ENCODE peak calls at places on chromosomes 2 and 18, in seven cellular contexts. C, W, J, V, E, H and K are unnamed samples.

GRCh38 chr2:20164061-20164733 is 60.7 kb downstream of the SDC1 start:
- DNase-seq in E (peak), C (no peak), W (no peak), J (peak), H (no peak), V (no peak), K (no peak)

GRCh38 chr2:234500394-234501006 is 3.6 kb upstream of the ARL4C start:
- DNase-seq in E (no peak), W (peak), J (peak), C (peak), V (peak), H (peak), K (no peak)

GRCh38 chr18:56627991-56628390 is 10.4 kb downstream of the TXNL1 start:
- DNase-seq in J (no peak), H (no peak), E (no peak), W (no peak), V (no peak), C (no peak), K (no peak)

GRCh38 chr18:56984731-56985130 is 162.2 kb upstream of the BOD1L2 start:
- DNase-seq in E (no peak), V (no peak), H (no peak), W (no peak), J (no peak), C (no peak), K (no peak)

GRCh38 chr18:2894841-2895370 is 48.1 kb downstream of the EMILIN2 start:
- DNase-seq in V (no peak), J (no peak), H (no peak), W (no peak), C (no peak), E (no peak), K (no peak)

GRCh38 chr2:19764998-19765397 is 136.8 kb downstream of the TTC32 start:
- DNase-seq in J (no peak), C (no peak), V (no peak), E (no peak), H (no peak), W (no peak), K (no peak)

GRCh38 chr2:8888963-8889362 is 51.5 kb upstream of the KIDINS220 start:
- DNase-seq in E (no peak), C (no peak), J (no peak), H (no peak), W (no peak), V (no peak), K (no peak)

GRCh38 chr2:31931916-31932315 is 78.9 kb downstream of the MEMO1 start:
- DNase-seq in V (no peak), J (no peak), E (no peak), W (no peak), H (no peak), C (no peak), K (no peak)

GRCh38 chr2:175030380-175031271 is 25.4 kb upstream of the CHN1 start:
- DNase-seq in H (no peak), C (peak), V (peak), E (peak), J (no peak), W (no peak), K (no peak)

GRCh38 chr2:141393214-141393545 is 737.6 kb downstream of the LRP1B start:
- DNase-seq in E (no peak), V (no peak), C (no peak), J (no peak), W (no peak), H (no peak), K (no peak)

GRCh38 chr18:49911414-49911813 is 98.1 kb upstream of the ACAA2 start:
- DNase-seq in J (no peak), E (no peak), C (no peak), W (no peak), H (no peak), V (no peak), K (no peak)

GRCh38 chr2:31434911-31435310 is 20.4 kb upstream of the XDH start:
- DNase-seq in W (no peak), E (peak), C (no peak), V (no peak), H (no peak), J (no peak), K (no peak)

GRCh38 chr2:127657232-127657595 is 11.3 kb downstream of the GPR17 start:
- DNase-seq in J (no peak), W (no peak), E (no peak), C (no peak), V (peak), H (no peak), K (no peak)

GRCh38 chr2:74497777-74498499 is 1.5 kb downstream of the LBX2 start:
- DNase-seq in C (no peak), E (no peak), W (no peak), V (no peak), H (no peak), J (peak), K (no peak)

GRCh38 chr2:227834423-227834822 is 20.8 kb downstream of the CCL20 start:
- DNase-seq in E (no peak), H (no peak), V (no peak), C (peak), W (no peak), J (no peak), K (no peak)

GRCh38 chr18:79664525-79665125 is 15.0 kb upstream of the CTDP1 start:
- DNase-seq in E (no peak), J (no peak), W (no peak), H (no peak), C (no peak), V (no peak), K (no peak)

GRCh38 chr2:130391872-130392670 is 36.2 kb downstream of the PTPN18 start:
- DNase-seq in V (no peak), E (no peak), H (no peak), J (no peak), W (no peak), C (no peak), K (no peak)

GRCh38 chr18:22204996-22205395 is 35.6 kb downstream of the GATA6 start:
- DNase-seq in V (no peak), C (no peak), W (no peak), J (no peak), H (no peak), E (no peak), K (no peak)

GRCh38 chr2:27249891-27250651 is 12.8 kb downstream of the SLC30A3 start:
- DNase-seq in V (peak), W (peak), E (peak), J (peak), H (peak), C (peak), K (no peak)

GRCh38 chr2:129777757-129778607 is 201.5 kb upstream of the RAB6C start:
- DNase-seq in E (no peak), J (no peak), H (no peak), W (no peak), V (no peak), C (no peak), K (no peak)

GRCh38 chr2:168949324-168949723 is 48.2 kb downstream of the G6PC2 start:
- DNase-seq in H (no peak), J (no peak), W (no peak), C (no peak), V (no peak), E (no peak), K (no peak)

GRCh38 chr18:61876899-61877298 is 15.9 kb downstream of the RNF152 start:
- DNase-seq in W (no peak), E (no peak), H (no peak), J (no peak), V (no peak), C (no peak), K (no peak)

GRCh38 chr2:7681852-7682461 is 764.7 kb downstream of the RNF144A start:
- DNase-seq in E (no peak), V (no peak), C (no peak), W (no peak), J (no peak), H (no peak), K (no peak)

DNA sequence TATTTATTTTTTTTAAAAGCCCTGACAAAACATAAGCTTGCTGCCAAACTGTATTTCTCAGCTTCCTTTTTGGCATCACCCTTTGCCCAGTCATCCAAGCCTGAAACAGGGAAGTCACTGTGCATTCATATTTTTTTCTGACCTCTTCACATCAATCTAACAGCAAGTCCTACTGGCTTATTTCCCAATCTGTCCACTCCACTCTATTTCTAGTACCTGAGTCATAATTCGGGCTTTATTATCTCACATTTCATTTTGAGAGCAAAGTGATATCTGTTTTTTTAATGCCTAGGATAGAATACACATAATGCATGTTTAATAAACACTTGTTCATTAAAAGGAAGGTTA is 5.1 kb downstream of the HNMT start:
- DNase-seq in H (no peak), V (peak), J (no peak), E (no peak), C (no peak), W (peak), K (no peak)
- H3K4me3 ChIP-seq in H (no peak), V (no peak), J (no peak), E (no peak), C (no peak), W (no peak), K (no peak)

DNA sequence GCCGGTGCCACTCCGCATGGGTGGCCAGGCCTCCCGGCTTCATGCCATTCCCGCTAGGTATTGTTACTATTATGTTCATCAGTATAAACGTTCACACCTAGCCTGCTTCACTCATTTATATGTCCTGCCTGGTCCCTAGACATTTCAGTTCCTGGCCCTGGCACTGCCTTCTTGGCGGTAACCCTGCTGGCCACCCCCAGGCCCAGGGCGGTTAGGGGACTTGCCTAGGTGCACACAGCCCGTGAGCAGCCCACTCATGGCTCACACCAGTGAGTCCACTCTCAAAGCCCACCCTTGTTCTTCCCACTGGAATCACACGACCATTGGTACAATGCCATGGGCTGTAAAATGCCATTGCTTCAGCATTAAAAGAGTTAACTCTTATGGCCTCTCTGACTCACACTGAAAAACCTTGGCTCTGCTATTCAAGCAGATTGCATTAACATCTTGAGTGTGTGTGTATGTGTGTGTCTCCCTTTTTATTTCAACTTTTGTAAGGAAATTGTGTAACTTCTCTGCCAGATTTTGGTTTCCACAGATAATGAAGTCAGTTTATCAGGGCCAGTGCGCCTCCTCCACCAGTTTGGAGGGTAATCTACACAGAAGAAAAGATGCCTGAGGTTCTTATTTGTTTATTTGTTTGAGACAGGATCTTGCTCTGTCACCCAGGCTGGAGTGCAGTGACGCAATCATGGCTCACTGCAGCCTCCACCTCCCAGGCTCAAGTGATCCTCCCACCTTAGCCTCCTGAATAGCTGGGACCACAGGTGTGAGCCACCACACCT is 74.2 kb downstream of the RAB31 start:
- DNase-seq in E (peak), C (no peak), H (no peak), W (no peak), J (no peak), V (no peak), K (no peak)
- H3K27ac ChIP-seq in E (peak), C (peak), H (no peak), W (no peak), J (peak), V (peak), K (peak)

GRCh38 chr18:32469190-32469611 is 1.5 kb downstream of the GAREM1 start:
- DNase-seq in W (peak), J (no peak), V (peak), H (no peak), E (peak), C (peak), K (no peak)
- TF ChIP-seq CTCF in W (peak), J (peak), V (peak), H (no peak), E (no peak), C (peak), K (no peak)

GRCh38 chr2:121076885-121077549 is 208.0 kb downstream of the TFCP2L1 start:
- DNase-seq in H (peak), W (peak), J (peak), C (peak), V (peak), E (peak), K (no peak)
- H3K4me3 ChIP-seq in H (no peak), W (no peak), J (no peak), C (no peak), V (no peak), E (no peak), K (no peak)